ENCODE peak calls at places on chromosomes 12 and 14, in eight cellular contexts. A, O, S, P, X, G, Z and Y are unnamed samples. For H3K27me3, the result is how much of the 10 kb centered on the place peaks cover.

GRCh38 chr14:22767323-22767589 is 768 bp downstream of the OXA1L start:
- DNase-seq in A (no peak), O (no peak), S (no peak), P (no peak), X (no peak), G (no peak), Z (no peak), Y (no peak)

GRCh38 chr14:33477752-33478151 is 473.1 kb downstream of the EGLN3 start:
- DNase-seq in A (no peak), O (no peak), S (no peak), P (no peak), X (no peak), G (no peak), Z (no peak), Y (no peak)

GRCh38 chr14:68076451-68076850 is 256.9 kb downstream of the RAD51B start:
- DNase-seq in A (peak), O (no peak), S (no peak), P (no peak), X (no peak), G (no peak), Z (no peak), Y (no peak)

GRCh38 chr12:25386823-25387134 is 136.1 kb upstream of the KRAS start:
- DNase-seq in A (no peak), O (no peak), S (no peak), P (no peak), X (no peak), G (no peak), Z (no peak), Y (no peak)

GRCh38 chr12:70892593-70892992 is 27.9 kb downstream of the PTPRR start:
- DNase-seq in A (no peak), O (no peak), S (no peak), P (no peak), X (no peak), G (no peak), Z (no peak), Y (no peak)

GRCh38 chr12:67773896-67774295 is 125.4 kb downstream of the DYRK2 start:
- DNase-seq in A (no peak), O (no peak), S (no peak), P (no peak), X (no peak), G (no peak), Z (no peak), Y (no peak)

GRCh38 chr12:13164859-13165577 is 31.5 kb upstream of the EMP1 start:
- DNase-seq in A (no peak), O (no peak), S (no peak), P (no peak), X (no peak), G (no peak), Z (no peak), Y (no peak)

GRCh38 chr14:91901449-91902250 is 34.3 kb upstream of the TC2N start:
- DNase-seq in A (no peak), O (peak), S (no peak), P (peak), X (no peak), G (no peak), Z (no peak), Y (no peak)

GRCh38 chr14:19974844-19975243 is 547 bp upstream of the OR4K15 start:
- DNase-seq in A (no peak), O (no peak), S (no peak), P (no peak), X (no peak), G (no peak), Z (no peak), Y (no peak)

GRCh38 chr12:45703942-45704341 is 25.6 kb upstream of the ARID2 start:
- DNase-seq in A (peak), O (no peak), S (no peak), P (no peak), X (no peak), G (no peak), Z (no peak), Y (no peak)

GRCh38 chr14:72104011-72104613 is 171.9 kb downstream of the RGS6 start:
- DNase-seq in A (peak), O (no peak), S (no peak), P (no peak), X (no peak), G (peak), Z (peak), Y (peak)

GRCh38 chr12:131827961-131828534 is at the start of gene MMP17:
- DNase-seq in A (peak), O (peak), S (no peak), P (peak), X (peak), G (peak), Z (peak), Y (peak)

GRCh38 chr12:67482751-67483661 is 165.5 kb upstream of the DYRK2 start:
- DNase-seq in A (peak), O (peak), S (peak), P (peak), X (no peak), G (no peak), Z (no peak), Y (no peak)

GRCh38 chr14:100389497-100390104 is 66.5 kb downstream of the SLC25A47 start:
- DNase-seq in A (no peak), O (no peak), S (no peak), P (no peak), X (no peak), G (no peak), Z (no peak), Y (no peak)

GRCh38 chr14:61528591-61529021 is 166.7 kb upstream of the HIF1A start:
- DNase-seq in A (peak), O (no peak), S (no peak), P (no peak), X (no peak), G (no peak), Z (no peak), Y (no peak)

GRCh38 chr14:73736842-73737241 is 22.7 kb upstream of the PNMA1 start:
- DNase-seq in A (no peak), O (no peak), S (no peak), P (peak), X (peak), G (no peak), Z (no peak), Y (no peak)

GRCh38 chr14:91417983-91418386 is 365 bp upstream of the CCDC88C start:
- DNase-seq in A (peak), O (no peak), S (no peak), P (no peak), X (peak), G (peak), Z (no peak), Y (peak)

GRCh38 chr12:22173154-22173553 is 127.1 kb downstream of the CMAS start:
- DNase-seq in A (peak), O (no peak), S (no peak), P (no peak), X (no peak), G (no peak), Z (no peak), Y (no peak)

GRCh38 chr12:810635-811415 is 58.4 kb downstream of the WNK1 start:
- DNase-seq in A (peak), O (no peak), S (no peak), P (no peak), X (no peak), G (peak), Z (no peak), Y (no peak)

GRCh38 chr14:94100847-94101246 is 9.7 kb upstream of the IFI27 start:
- DNase-seq in A (peak), O (no peak), S (no peak), P (no peak), X (no peak), G (no peak), Z (no peak), Y (no peak)

GRCh38 chr14:68785817-68786490 is 6.9 kb downstream of the ZFP36L1 start:
- DNase-seq in A (peak), O (peak), S (no peak), P (peak), X (no peak), G (peak), Z (no peak), Y (no peak)

GRCh38 chr12:46983393-46983793 is 96.0 kb upstream of the PCED1B start:
- DNase-seq in A (no peak), O (no peak), S (no peak), P (no peak), X (no peak), G (no peak), Z (no peak), Y (no peak)

GRCh38 chr12:56220611-56221232 is 1.0 kb downstream of the RNF41 start:
- DNase-seq in A (peak), O (no peak), S (no peak), P (no peak), X (peak), G (no peak), Z (no peak), Y (no peak)

GRCh38 chr14:76011959-76012802 is 26.6 kb downstream of the IFT43 start:
- DNase-seq in A (no peak), O (peak), S (no peak), P (peak), X (no peak), G (no peak), Z (peak), Y (no peak)

GRCh38 chr12:114672817-114673168 is 11.2 kb downstream of the TBX3 start:
- DNase-seq in A (no peak), O (no peak), S (no peak), P (no peak), X (no peak), G (no peak), Z (no peak), Y (no peak)

GRCh38 chr12:114669501-114670256 is 14.3 kb downstream of the TBX3 start:
- DNase-seq in A (peak), O (peak), S (no peak), P (no peak), X (no peak), G (no peak), Z (no peak), Y (no peak)

GRCh38 chr12:114671664-114672476 is 12.1 kb downstream of the TBX3 start:
- DNase-seq in A (peak), O (peak), S (no peak), P (no peak), X (no peak), G (no peak), Z (no peak), Y (no peak)

GRCh38 chr12:114670257-114670955 is 13.6 kb downstream of the TBX3 start:
- DNase-seq in A (peak), O (no peak), S (no peak), P (no peak), X (no peak), G (no peak), Z (no peak), Y (no peak)

GRCh38 chr12:114671321-114671663 is 12.7 kb downstream of the TBX3 start:
- DNase-seq in A (peak), O (no peak), S (no peak), P (no peak), X (no peak), G (no peak), Z (no peak), Y (no peak)
- H3K27me3 ChIP-seq in A (under half), O (under half), S (half or more), P (half or more), X (under half), G (under half), Z (half or more), Y (half or more)

DNA sequence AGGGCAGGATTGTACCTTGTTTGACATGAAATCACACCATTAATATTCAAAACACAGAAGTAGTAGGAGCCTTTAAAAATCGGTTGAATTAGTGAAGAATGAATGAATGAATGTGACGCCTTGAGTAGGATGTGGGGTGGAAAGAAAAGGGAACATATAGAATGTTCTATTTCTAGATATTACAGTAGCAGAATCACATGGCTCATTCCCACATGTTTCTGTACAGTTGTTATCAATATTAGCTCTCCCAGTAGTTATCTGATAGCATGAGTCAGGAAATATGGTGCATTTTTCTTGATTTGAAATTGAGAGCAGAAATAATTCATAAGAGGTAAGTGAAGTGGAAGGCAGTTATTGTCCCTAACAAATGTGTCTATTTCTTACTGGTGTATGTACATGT is 245.5 kb downstream of the EFCAB11 start:
- DNase-seq in A (no peak), O (no peak), S (no peak), P (no peak), X (no peak), G (no peak), Z (no peak), Y (no peak)
- H3K27me3 ChIP-seq in A (under half), O (under half), S (under half), P (under half), X (under half), G (under half), Z (under half), Y (under half)

GRCh38 chr12:27964123-27964522 is 8.4 kb downstream of the PTHLH start:
- DNase-seq in A (no peak), O (no peak), S (no peak), P (no peak), X (no peak), G (no peak), Z (no peak), Y (no peak)
- H3K27me3 ChIP-seq in A (under half), O (under half), S (under half), P (under half), X (under half), G (under half), Z (under half), Y (under half)

DNA sequence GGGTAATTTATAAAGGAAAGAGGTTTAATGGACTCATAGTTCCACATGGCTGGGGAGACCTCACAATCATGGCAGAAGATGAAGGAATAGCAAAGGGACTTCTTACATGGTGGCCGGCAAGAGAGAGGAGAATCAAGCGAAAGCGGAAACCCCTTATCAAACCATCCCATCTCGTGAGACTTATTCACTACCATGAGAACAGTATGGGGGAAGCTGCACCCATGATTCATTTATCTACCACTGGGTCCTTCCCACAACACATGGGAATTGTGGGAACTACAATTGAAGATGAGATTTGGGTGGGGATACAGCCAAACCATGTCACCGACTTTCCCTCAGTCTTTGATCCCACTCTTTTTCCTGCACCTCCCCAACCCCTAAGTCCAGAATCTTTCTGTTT is 12.6 kb upstream of the CTDSP2 start:
- DNase-seq in A (no peak), O (no peak), S (no peak), P (no peak), X (no peak), G (no peak), Z (no peak), Y (no peak)
- H3K27me3 ChIP-seq in A (under half), O (under half), S (under half), P (under half), X (under half), G (under half), Z (under half), Y (under half)

DNA sequence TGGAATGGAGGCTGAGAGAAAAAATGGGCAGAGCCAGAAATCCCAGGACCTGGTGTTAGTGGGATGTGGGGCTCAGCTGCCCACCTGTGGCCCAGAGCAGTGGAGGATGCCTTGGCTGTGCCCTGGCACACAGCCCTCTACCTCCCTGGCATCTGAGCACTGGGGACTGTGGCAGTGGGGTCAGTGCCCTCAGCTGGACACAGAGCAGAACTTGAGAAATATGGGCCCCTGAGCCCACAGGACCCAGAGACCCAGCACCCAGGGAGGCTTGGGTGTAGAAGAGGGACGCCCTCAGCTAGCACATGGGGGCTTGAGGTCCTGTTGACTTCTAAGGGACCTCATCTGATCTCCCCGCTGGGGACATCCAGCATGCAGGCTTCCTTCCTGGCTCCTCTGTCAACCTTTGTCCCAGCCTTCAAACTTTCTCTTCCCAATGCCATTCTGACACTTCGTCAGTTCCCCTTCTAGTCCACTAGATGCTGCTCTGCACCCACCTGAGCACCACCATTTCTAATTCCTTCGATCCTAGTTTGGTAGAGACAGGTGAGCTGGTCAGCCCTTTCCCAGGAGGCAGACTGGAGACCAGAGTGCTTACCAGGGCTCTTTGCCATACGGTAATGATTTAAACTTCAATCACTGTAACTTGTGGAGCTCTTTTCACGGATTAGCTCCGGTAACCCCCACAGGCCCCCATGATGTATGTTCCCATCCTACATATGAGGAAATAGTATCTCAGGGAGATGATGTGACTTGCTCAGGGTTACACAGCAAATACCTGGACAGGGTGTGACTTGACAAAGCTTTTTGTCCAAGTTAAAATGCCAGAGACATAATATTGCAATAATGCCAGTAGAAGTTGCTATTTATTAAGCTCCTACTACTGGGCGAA is 143.7 kb downstream of the ASCL4 start:
- DNase-seq in A (peak), O (no peak), S (no peak), P (no peak), X (no peak), G (peak), Z (peak), Y (peak)
- H3K27me3 ChIP-seq in A (under half), O (under half), S (under half), P (under half), X (under half), G (under half), Z (under half), Y (under half)

GRCh38 chr12:57687862-57688261 is 6.1 kb upstream of the OS9 start:
- DNase-seq in A (no peak), O (no peak), S (no peak), P (no peak), X (no peak), G (no peak), Z (no peak), Y (no peak)
- H3K27me3 ChIP-seq in A (under half), O (under half), S (half or more), P (under half), X (under half), G (under half), Z (under half), Y (under half)

GRCh38 chr12:124281309-124281708 is 13.6 kb upstream of the RFLNA start:
- DNase-seq in A (no peak), O (no peak), S (no peak), P (no peak), X (no peak), G (no peak), Z (no peak), Y (no peak)
- H3K27me3 ChIP-seq in A (under half), O (under half), S (half or more), P (under half), X (under half), G (under half), Z (under half), Y (under half)

GRCh38 chr14:101457177-101457935 is 103.9 kb upstream of the DIO3 start:
- DNase-seq in A (no peak), O (peak), S (no peak), P (no peak), X (peak), G (no peak), Z (no peak), Y (no peak)
- H3K27me3 ChIP-seq in A (half or more), O (under half), S (half or more), P (half or more), X (half or more), G (under half), Z (half or more), Y (under half)